ENCODE peak calls at places on chromosome 13, in six cellular contexts. B is NCI-H1048, Z is GM13976, K is NCI-H2029, S is hypothalamus, I is H1. X is an unnamed sample.
A peak's percentile ranks its signal among the peaks of the same experiment; 100 is the strongest.

GRCh38 chr13:20882206-20882605 is 20.3 kb downstream of the XPO4 start:
- DNase-seq in B (no peak), Z (no peak), K (no peak), S (no peak), I (peak; percentile 49), X (no peak)

GRCh38 chr13:90498816-90499215 is 848.7 kb upstream of the MIR17HG start:
- DNase-seq in B (no peak), Z (no peak), K (no peak), S (no peak), I (no peak), X (no peak)

GRCh38 chr13:96178759-96179158 is 88.9 kb downstream of the HS6ST3 start:
- DNase-seq in B (no peak), Z (no peak), K (no peak), S (no peak), I (no peak), X (no peak)

GRCh38 chr13:32746474-32746873 is 160.2 kb downstream of the PDS5B start:
- DNase-seq in B (no peak), Z (no peak), K (no peak), S (no peak), I (no peak), X (no peak)

GRCh38 chr13:43316997-43317396 is 293.6 kb downstream of the DNAJC15 start:
- DNase-seq in B (no peak), Z (no peak), K (no peak), S (peak; percentile 22), I (no peak), X (no peak)

GRCh38 chr13:77611068-77611467 is 75.6 kb downstream of the SCEL start:
- DNase-seq in B (no peak), Z (no peak), K (no peak), S (no peak), I (no peak), X (no peak)

GRCh38 chr13:36710396-36710795 is 36.6 kb downstream of the SERTM1 start:
- DNase-seq in B (no peak), Z (no peak), K (no peak), S (no peak), I (no peak), X (no peak)

GRCh38 chr13:85303630-85304029 is 495.6 kb downstream of the SLITRK6 start:
- DNase-seq in B (no peak), Z (no peak), K (no peak), S (no peak), I (no peak), X (no peak)

GRCh38 chr13:40102854-40103253 is 447.4 kb downstream of the COG6 start:
- DNase-seq in B (no peak), Z (no peak), K (no peak), S (no peak), I (no peak), X (no peak)

GRCh38 chr13:111846396-111847174 is 220.4 kb upstream of the SOX1 start:
- DNase-seq in B (no peak), Z (no peak), K (peak; percentile 65), S (no peak), I (peak; percentile 48), X (peak; percentile 96)

GRCh38 chr13:51910508-51910907 is 48.7 kb downstream of the CCDC70 start:
- DNase-seq in B (no peak), Z (no peak), K (no peak), S (no peak), I (no peak), X (no peak)

GRCh38 chr13:113489549-113490495 is 689 bp downstream of the DCUN1D2 start:
- DNase-seq in B (no peak), Z (peak; percentile 68), K (no peak), S (no peak), I (peak; percentile 68), X (peak; percentile 80)

GRCh38 chr13:46962286-46962941 is 65.6 kb upstream of the HTR2A start:
- DNase-seq in B (no peak), Z (peak; percentile 36), K (no peak), S (no peak), I (no peak), X (no peak)